ENCODE peak calls at places on chromosomes 3 and 15, in seven cellular contexts. A is HCT116, P is astrocyte, Q is neuronal stem cell, S is adipocyte, E is GM23248, X is SK-N-SH. V is an unnamed sample.

GRCh38 chr15:69757186-69757585 is 304.6 kb downstream of the RPLP1 start:
- DNase-seq in A (no peak), P (peak; percentile 34), Q (no peak), S (no peak), E (peak; percentile 37), X (no peak), V (no peak)

GRCh38 chr3:101259485-101260341 is 60.7 kb downstream of the IMPG2 start:
- DNase-seq in A (no peak), P (no peak), Q (no peak), S (no peak), E (no peak), X (no peak), V (no peak)

GRCh38 chr3:73549071-73549600 is 75.6 kb downstream of the PDZRN3 start:
- DNase-seq in A (no peak), P (no peak), Q (no peak), S (no peak), E (no peak), X (no peak), V (no peak)

GRCh38 chr3:125374501-125374995 is 577 bp downstream of the ZNF148 start:
- DNase-seq in A (no peak), P (peak; percentile 49), Q (peak; percentile 46), S (peak; percentile 60), E (peak; percentile 71), X (peak; percentile 86), V (peak; percentile 83)

GRCh38 chr3:43426388-43426787 is 140.0 kb downstream of the SNRK start:
- DNase-seq in A (no peak), P (no peak), Q (no peak), S (no peak), E (no peak), X (peak; percentile 7), V (no peak)

GRCh38 chr3:67683522-67683921 is 29.1 kb upstream of the SUCLG2 start:
- DNase-seq in A (no peak), P (no peak), Q (no peak), S (no peak), E (no peak), X (no peak), V (no peak)

GRCh38 chr15:79329186-79329611 is 18.3 kb downstream of the TMED3 start:
- DNase-seq in A (no peak), P (peak; percentile 79), Q (no peak), S (peak; percentile 24), E (peak; percentile 61), X (no peak), V (peak; percentile 55)

GRCh38 chr15:82060817-82061216 is 15.0 kb upstream of the MEX3B start:
- DNase-seq in A (no peak), P (no peak), Q (no peak), S (no peak), E (no peak), X (no peak), V (no peak)

GRCh38 chr15:29674661-29675533 is 147.4 kb downstream of the TJP1 start:
- DNase-seq in A (no peak), P (peak; percentile 50), Q (peak; percentile 76), S (peak; percentile 70), E (peak; percentile 53), X (peak; percentile 89), V (peak; percentile 97)

GRCh38 chr15:54410481-54410880 is 432.2 kb downstream of the UNC13C start:
- DNase-seq in A (no peak), P (no peak), Q (no peak), S (no peak), E (no peak), X (no peak), V (no peak)

GRCh38 chr3:189355481-189356201 is 183.9 kb downstream of the TPRG1 start:
- DNase-seq in A (peak; percentile 67), P (peak; percentile 80), Q (no peak), S (peak; percentile 75), E (peak; percentile 70), X (no peak), V (peak; percentile 64)

GRCh38 chr15:73717802-73718201 is 33.6 kb downstream of the CD276 start:
- DNase-seq in A (no peak), P (no peak), Q (no peak), S (no peak), E (no peak), X (no peak), V (peak; percentile 61)

GRCh38 chr15:35784745-35785144 is 238.8 kb upstream of the DPH6 start:
- DNase-seq in A (no peak), P (no peak), Q (no peak), S (no peak), E (no peak), X (no peak), V (peak; percentile 60)

GRCh38 chr15:68401496-68402431 is 30.2 kb downstream of the ITGA11 start:
- DNase-seq in A (no peak), P (no peak), Q (no peak), S (no peak), E (no peak), X (no peak), V (no peak)

GRCh38 chr3:29618395-29619291 is 337.8 kb downstream of the RBMS3 start:
- DNase-seq in A (no peak), P (no peak), Q (no peak), S (no peak), E (peak; percentile 31), X (no peak), V (no peak)

GRCh38 chr3:182092662-182093262 is 381.0 kb downstream of the SOX2 start:
- DNase-seq in A (no peak), P (peak; percentile 18), Q (no peak), S (no peak), E (no peak), X (no peak), V (peak; percentile 57)

GRCh38 chr3:45943207-45943846 is at the start of gene CXCR6:
- DNase-seq in A (no peak), P (peak; percentile 13), Q (no peak), S (peak; percentile 19), E (peak; percentile 34), X (no peak), V (no peak)

GRCh38 chr3:134252766-134253165 is 2.1 kb upstream of the RYK start:
- DNase-seq in A (no peak), P (no peak), Q (no peak), S (no peak), E (no peak), X (no peak), V (peak; percentile 69)

GRCh38 chr3:150293401-150294001 is 114.6 kb upstream of the TSC22D2 start:
- DNase-seq in A (no peak), P (peak; percentile 88), Q (no peak), S (peak; percentile 55), E (peak; percentile 77), X (no peak), V (no peak)

DNA sequence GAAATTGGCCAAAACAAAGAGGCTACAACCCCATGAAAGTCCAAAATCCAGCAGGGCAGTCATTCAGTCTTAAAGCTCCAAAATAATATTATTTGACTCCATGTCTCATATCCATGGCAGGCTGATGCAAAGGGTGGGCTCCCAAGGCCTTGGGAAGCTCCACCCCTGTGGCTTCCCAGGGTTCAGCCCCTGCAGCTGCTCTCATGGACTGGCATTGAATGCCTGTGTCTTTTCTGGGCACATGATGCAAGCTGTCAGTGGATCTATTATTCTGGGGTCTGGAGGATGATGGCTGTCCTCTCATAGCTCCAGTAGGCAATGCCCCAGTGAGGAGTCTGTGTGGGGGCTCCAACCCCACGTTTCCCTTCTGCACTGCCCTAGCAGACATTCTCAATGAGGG is 81.8 kb downstream of the ZMAT3 start:
- DNase-seq in A (no peak), P (no peak), Q (no peak), S (no peak), E (no peak), X (no peak), V (no peak)
- H3K9me3 ChIP-seq in A (peaks cover 12% of the 10 kb centered on the region), P (peaks cover 19% of the 10 kb centered on the region), Q (peaks cover 11% of the 10 kb centered on the region), S (peaks cover 44% of the 10 kb centered on the region), E (no peaks in the 10 kb centered on the region), X (peaks cover 10% of the 10 kb centered on the region), V (peaks cover 61% of the 10 kb centered on the region)

DNA sequence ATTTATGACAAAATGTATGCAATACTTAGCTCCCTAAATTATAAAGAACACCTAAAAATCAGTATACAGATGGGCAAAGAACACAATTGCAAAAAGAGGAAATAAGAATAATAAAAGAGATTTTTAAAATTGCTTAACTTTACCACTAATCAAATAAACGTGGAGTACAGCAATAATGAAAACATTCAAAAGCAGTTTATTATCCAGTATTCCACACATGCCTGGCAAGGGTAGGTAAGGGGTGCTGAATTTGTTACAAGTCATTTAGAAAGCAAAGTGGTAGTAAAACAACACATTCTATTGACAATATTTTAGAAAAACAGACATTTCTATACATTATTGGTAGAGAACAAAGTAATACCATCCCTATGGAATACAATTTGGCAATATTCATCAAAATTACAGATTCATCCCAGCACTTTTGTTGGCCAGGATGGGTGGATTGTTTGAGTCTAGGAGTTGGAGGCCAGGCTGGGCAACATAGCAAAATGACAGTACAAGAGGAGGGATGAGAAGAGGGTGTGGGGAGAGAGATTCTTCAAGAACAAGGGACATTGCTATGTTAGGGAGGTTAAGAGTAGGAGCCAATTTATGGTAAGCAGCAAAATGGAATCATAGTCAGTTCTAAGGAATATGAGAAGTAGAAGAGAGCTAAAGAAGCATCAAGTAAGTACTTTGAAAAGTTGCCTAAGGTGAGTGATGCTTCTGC is 3.7 kb upstream of the ACKR4 start:
- DNase-seq in A (no peak), P (no peak), Q (no peak), S (peak; percentile 67), E (peak; percentile 56), X (no peak), V (no peak)
- H3K9ac ChIP-seq in A (no peak overlapping the region), P (peak overlapping the region; percentile 52), Q (no peak overlapping the region), S (peak overlapping the region; percentile 47), E (peak overlapping the region; percentile 57), X (peak overlapping the region; percentile 48), V (no peak overlapping the region)

GRCh38 chr3:62369476-62369743 is 3.9 kb downstream of the FEZF2 start:
- DNase-seq in A (no peak), P (no peak), Q (no peak), S (no peak), E (no peak), X (no peak), V (no peak)
- H3K27me3 ChIP-seq in A (peaks cover 10% of the 10 kb centered on the region), P (peaks cover 94% of the 10 kb centered on the region), Q (peaks cover 99% of the 10 kb centered on the region), S (peaks cover 91% of the 10 kb centered on the region), E (peaks cover 93% of the 10 kb centered on the region), X (peaks cover 76% of the 10 kb centered on the region), V (peaks cover 100% of the 10 kb centered on the region)

GRCh38 chr15:26439681-26440080 is 333.2 kb downstream of the GABRB3 start:
- DNase-seq in A (no peak), P (no peak), Q (no peak), S (no peak), E (no peak), X (no peak), V (no peak)

GRCh38 chr15:26442680-26443079 is 330.2 kb downstream of the GABRB3 start:
- DNase-seq in A (no peak), P (no peak), Q (no peak), S (no peak), E (no peak), X (no peak), V (no peak)

GRCh38 chr15:26438718-26439117 is 334.1 kb downstream of the GABRB3 start:
- DNase-seq in A (no peak), P (no peak), Q (no peak), S (no peak), E (no peak), X (no peak), V (no peak)

GRCh38 chr15:26438316-26438715 is 334.6 kb downstream of the GABRB3 start:
- DNase-seq in A (no peak), P (no peak), Q (peak; percentile 49), S (no peak), E (no peak), X (no peak), V (no peak)

DNA sequence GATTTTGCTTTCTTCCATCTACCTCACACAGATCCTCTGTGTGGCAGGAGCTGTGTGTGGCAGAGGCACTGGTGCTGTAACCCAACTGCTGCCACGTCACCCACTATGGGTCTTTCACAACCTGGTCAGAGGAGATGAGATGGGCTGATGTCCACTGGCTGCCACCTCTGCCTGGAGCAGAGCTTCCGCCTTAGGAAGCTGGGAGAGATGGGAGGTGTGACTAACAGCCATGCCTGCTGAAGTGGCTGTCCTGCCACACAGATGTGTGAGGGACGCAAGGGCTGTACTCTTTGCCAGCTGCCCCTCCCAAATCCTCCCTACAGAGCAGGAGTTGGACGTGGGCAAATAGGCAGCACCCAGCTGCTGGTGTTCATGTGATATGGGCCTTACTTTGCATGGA is 329.5 kb downstream of the GABRB3 start:
- DNase-seq in A (no peak), P (no peak), Q (no peak), S (no peak), E (no peak), X (no peak), V (no peak)
- H3K9me3 ChIP-seq in A (peaks cover 61% of the 10 kb centered on the region), P (peaks cover 3% of the 10 kb centered on the region), Q (peaks cover 5% of the 10 kb centered on the region), S (peaks cover 3% of the 10 kb centered on the region), E (no peaks in the 10 kb centered on the region), X (no peaks in the 10 kb centered on the region), V (no peaks in the 10 kb centered on the region)